ENCODE peak calls at places on chromosomes 2 and 18, in six cellular contexts. One of them, this sample, is unnamed.

GRCh38 chr18:48866028-48866733 is 84.6 kb downstream of the SMAD7 start:
- DNase-seq in A549: no peak
- DNase-seq in K562: no peak
- DNase-seq in GM12878: no peak
- DNase-seq in endothelial cell of umbilical vein: peak
- DNase-seq in HepG2: no peak
- DNase-seq in this sample: no peak

GRCh38 chr2:48205137-48205798 is 299.0 kb upstream of the FBXO11 start:
- DNase-seq in A549: peak
- DNase-seq in K562: peak
- DNase-seq in GM12878: peak
- DNase-seq in endothelial cell of umbilical vein: no peak
- DNase-seq in HepG2: peak
- DNase-seq in this sample: peak

GRCh38 chr2:46347649-46348280 is 50.6 kb downstream of the EPAS1 start:
- DNase-seq in A549: no peak
- DNase-seq in K562: no peak
- DNase-seq in GM12878: no peak
- DNase-seq in endothelial cell of umbilical vein: peak
- DNase-seq in HepG2: no peak
- DNase-seq in this sample: no peak

GRCh38 chr18:9404565-9405060 is 70.0 kb downstream of the TWSG1 start:
- DNase-seq in A549: no peak
- DNase-seq in K562: peak
- DNase-seq in GM12878: no peak
- DNase-seq in endothelial cell of umbilical vein: peak
- DNase-seq in HepG2: no peak
- DNase-seq in this sample: no peak

GRCh38 chr2:223314831-223315230 is 262.8 kb downstream of the KCNE4 start:
- DNase-seq in A549: no peak
- DNase-seq in K562: no peak
- DNase-seq in GM12878: no peak
- DNase-seq in endothelial cell of umbilical vein: no peak
- DNase-seq in HepG2: no peak
- DNase-seq in this sample: no peak

GRCh38 chr2:58064136-58064535 is 17.5 kb downstream of the VRK2 start:
- DNase-seq in A549: no peak
- DNase-seq in K562: no peak
- DNase-seq in GM12878: no peak
- DNase-seq in endothelial cell of umbilical vein: no peak
- DNase-seq in HepG2: no peak
- DNase-seq in this sample: no peak

GRCh38 chr2:162297925-162298552 is 20.4 kb downstream of the IFIH1 start:
- DNase-seq in A549: peak
- DNase-seq in K562: peak
- DNase-seq in GM12878: no peak
- DNase-seq in endothelial cell of umbilical vein: peak
- DNase-seq in HepG2: peak
- DNase-seq in this sample: peak

GRCh38 chr18:79528846-79529245 is 133.1 kb downstream of the NFATC1 start:
- DNase-seq in A549: peak
- DNase-seq in K562: peak
- DNase-seq in GM12878: no peak
- DNase-seq in endothelial cell of umbilical vein: peak
- DNase-seq in HepG2: peak
- DNase-seq in this sample: peak

GRCh38 chr18:23494992-23495391 is 8.3 kb upstream of the RMC1 start:
- DNase-seq in A549: no peak
- DNase-seq in K562: no peak
- DNase-seq in GM12878: no peak
- DNase-seq in endothelial cell of umbilical vein: no peak
- DNase-seq in HepG2: no peak
- DNase-seq in this sample: no peak

GRCh38 chr2:45542013-45542412 is 69.1 kb downstream of the SRBD1 start:
- DNase-seq in A549: no peak
- DNase-seq in K562: no peak
- DNase-seq in GM12878: no peak
- DNase-seq in endothelial cell of umbilical vein: no peak
- DNase-seq in HepG2: no peak
- DNase-seq in this sample: no peak

GRCh38 chr2:196131949-196132925 is 39.1 kb downstream of the STK17B start:
- DNase-seq in A549: no peak
- DNase-seq in K562: no peak
- DNase-seq in GM12878: no peak
- DNase-seq in endothelial cell of umbilical vein: no peak
- DNase-seq in HepG2: no peak
- DNase-seq in this sample: peak

GRCh38 chr2:105055613-105056012 is 17.7 kb downstream of the MRPS9 start:
- DNase-seq in A549: no peak
- DNase-seq in K562: no peak
- DNase-seq in GM12878: no peak
- DNase-seq in endothelial cell of umbilical vein: peak
- DNase-seq in HepG2: no peak
- DNase-seq in this sample: no peak

GRCh38 chr2:153971250-153971649 is 99.5 kb downstream of the GALNT13 start:
- DNase-seq in A549: no peak
- DNase-seq in K562: no peak
- DNase-seq in GM12878: no peak
- DNase-seq in endothelial cell of umbilical vein: no peak
- DNase-seq in HepG2: no peak
- DNase-seq in this sample: no peak

GRCh38 chr2:233976690-233977294 is 59.6 kb downstream of the TRPM8 start:
- DNase-seq in A549: peak
- DNase-seq in K562: peak
- DNase-seq in GM12878: peak
- DNase-seq in endothelial cell of umbilical vein: peak
- DNase-seq in HepG2: peak
- DNase-seq in this sample: peak

GRCh38 chr2:23301151-23301550 is 83.8 kb upstream of the KLHL29 start:
- DNase-seq in A549: no peak
- DNase-seq in K562: no peak
- DNase-seq in GM12878: no peak
- DNase-seq in endothelial cell of umbilical vein: no peak
- DNase-seq in HepG2: no peak
- DNase-seq in this sample: no peak

GRCh38 chr2:26711457-26712155 is 19.1 kb downstream of the KCNK3 start:
- DNase-seq in A549: no peak
- DNase-seq in K562: no peak
- DNase-seq in GM12878: no peak
- DNase-seq in endothelial cell of umbilical vein: no peak
- DNase-seq in HepG2: no peak
- DNase-seq in this sample: no peak

GRCh38 chr2:26710743-26711456 is 18.4 kb downstream of the KCNK3 start:
- DNase-seq in A549: no peak
- DNase-seq in K562: no peak
- DNase-seq in GM12878: no peak
- DNase-seq in endothelial cell of umbilical vein: no peak
- DNase-seq in HepG2: no peak
- DNase-seq in this sample: no peak

GRCh38 chr2:26708457-26708856 is 15.9 kb downstream of the KCNK3 start:
- DNase-seq in A549: no peak
- DNase-seq in K562: no peak
- DNase-seq in GM12878: no peak
- DNase-seq in endothelial cell of umbilical vein: no peak
- DNase-seq in HepG2: no peak
- DNase-seq in this sample: no peak

GRCh38 chr2:26709323-26710110 is 17.0 kb downstream of the KCNK3 start:
- DNase-seq in A549: no peak
- DNase-seq in K562: no peak
- DNase-seq in GM12878: no peak
- DNase-seq in endothelial cell of umbilical vein: no peak
- DNase-seq in HepG2: no peak
- DNase-seq in this sample: no peak

DNA sequence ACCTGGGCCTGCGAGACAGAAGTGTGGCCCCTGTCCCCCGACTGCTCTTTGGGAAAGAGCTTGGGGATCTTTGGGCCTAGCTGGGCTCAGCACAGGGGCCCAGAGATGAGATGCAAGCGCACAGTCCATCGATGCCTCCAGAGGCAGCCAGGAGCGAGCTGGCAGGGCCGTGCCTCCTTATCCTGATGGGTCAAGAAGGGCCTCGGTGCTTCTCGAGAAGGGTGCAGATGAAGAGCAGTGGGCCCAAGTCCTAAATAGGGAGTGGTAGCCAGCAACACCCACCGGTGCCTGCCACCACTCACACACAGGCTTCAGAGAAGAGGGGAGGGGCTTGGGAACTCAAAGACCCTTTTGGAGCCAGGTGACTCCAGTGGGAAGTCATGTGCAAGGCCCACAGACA is 17.7 kb downstream of the KCNK3 start:
- DNase-seq in A549: no peak
- DNase-seq in K562: no peak
- DNase-seq in GM12878: no peak
- DNase-seq in endothelial cell of umbilical vein: no peak
- DNase-seq in HepG2: no peak
- DNase-seq in this sample: no peak
- TF ChIP-seq MAX in A549: no peak
- TF ChIP-seq MAX in K562: no peak
- TF ChIP-seq MAX in GM12878: no peak
- TF ChIP-seq MAX in endothelial cell of umbilical vein: no peak
- TF ChIP-seq MAX in HepG2: no peak
- TF ChIP-seq MAX in this sample: no peak

DNA sequence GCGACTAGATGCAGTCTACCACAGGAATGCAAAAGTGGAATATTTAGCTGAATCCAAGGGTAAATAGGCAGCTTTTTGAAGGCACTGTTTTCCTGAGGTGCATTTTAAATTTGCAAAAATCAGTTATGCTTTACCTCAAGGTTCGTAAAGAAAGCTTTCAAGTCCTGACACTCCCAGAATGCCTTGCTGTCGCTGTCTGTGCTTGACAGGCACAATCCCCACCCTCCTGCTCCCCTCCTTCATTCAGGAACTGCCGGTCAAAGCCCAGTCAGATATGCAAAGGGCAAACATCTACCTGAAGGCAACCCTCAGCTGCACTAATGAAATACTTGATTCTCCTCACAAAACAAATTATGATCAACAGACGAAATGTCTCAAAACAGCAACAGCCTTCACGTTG is 97.4 kb upstream of the DDX18 start:
- DNase-seq in A549: no peak
- DNase-seq in K562: no peak
- DNase-seq in GM12878: no peak
- DNase-seq in endothelial cell of umbilical vein: no peak
- DNase-seq in HepG2: no peak
- DNase-seq in this sample: no peak
- TF ChIP-seq MYC in A549: no peak
- TF ChIP-seq MYC in K562: no peak
- TF ChIP-seq MYC in GM12878: no peak
- TF ChIP-seq MYC in endothelial cell of umbilical vein: no peak
- TF ChIP-seq MYC in HepG2: no peak
- TF ChIP-seq MYC in this sample: no peak

GRCh38 chr2:237885171-237885930 is 25.9 kb downstream of the RAMP1 start:
- DNase-seq in A549: no peak
- DNase-seq in K562: no peak
- DNase-seq in GM12878: no peak
- DNase-seq in endothelial cell of umbilical vein: no peak
- DNase-seq in HepG2: no peak
- DNase-seq in this sample: no peak

GRCh38 chr2:237883951-237884392 is 24.5 kb downstream of the RAMP1 start:
- DNase-seq in A549: no peak
- DNase-seq in K562: no peak
- DNase-seq in GM12878: no peak
- DNase-seq in endothelial cell of umbilical vein: no peak
- DNase-seq in HepG2: no peak
- DNase-seq in this sample: no peak

GRCh38 chr2:237884681-237885080 is 25.3 kb downstream of the RAMP1 start:
- DNase-seq in A549: no peak
- DNase-seq in K562: no peak
- DNase-seq in GM12878: no peak
- DNase-seq in endothelial cell of umbilical vein: no peak
- DNase-seq in HepG2: no peak
- DNase-seq in this sample: no peak

GRCh38 chr2:237886702-237887481 is 27.5 kb downstream of the RAMP1 start:
- DNase-seq in A549: no peak
- DNase-seq in K562: no peak
- DNase-seq in GM12878: no peak
- DNase-seq in endothelial cell of umbilical vein: no peak
- DNase-seq in HepG2: no peak
- DNase-seq in this sample: no peak

DNA sequence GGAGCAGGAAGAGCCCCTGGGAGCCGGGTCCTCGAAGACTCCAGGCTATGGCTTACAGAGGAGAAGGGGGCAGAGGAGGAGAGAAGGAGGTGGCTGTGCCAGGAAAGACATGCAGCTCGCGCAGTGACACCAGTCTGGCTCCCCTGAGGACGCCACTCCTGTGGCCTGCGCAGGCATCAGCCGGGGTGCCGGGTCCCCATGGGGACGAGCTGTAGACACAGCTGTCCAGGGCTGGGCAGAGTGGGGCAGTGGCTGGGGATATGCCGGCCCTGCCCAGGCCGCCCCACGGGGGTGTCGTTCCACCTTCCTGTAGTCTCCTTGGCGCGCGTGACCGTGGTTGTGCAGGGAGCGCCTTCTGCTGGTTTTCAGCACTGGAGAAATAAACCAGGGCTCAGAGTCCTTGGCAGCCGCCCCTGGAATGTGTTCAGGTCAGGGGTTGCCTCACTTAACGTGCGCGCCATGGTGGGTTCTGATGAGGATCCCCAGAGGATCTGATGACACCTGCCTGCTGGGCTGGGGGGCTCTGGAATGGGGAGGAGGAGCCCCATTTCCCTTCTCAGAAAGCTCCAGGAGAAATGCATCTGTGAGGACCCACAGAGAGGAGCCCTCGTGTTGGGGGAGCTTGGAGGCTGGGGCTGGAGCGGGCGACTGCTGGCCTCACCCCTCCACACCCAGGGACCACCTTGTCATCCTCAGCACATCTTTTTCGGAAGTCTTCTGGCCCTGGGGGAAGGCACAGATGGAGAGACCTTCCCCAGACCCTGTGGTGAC is 26.7 kb downstream of the RAMP1 start:
- DNase-seq in A549: no peak
- DNase-seq in K562: no peak
- DNase-seq in GM12878: no peak
- DNase-seq in endothelial cell of umbilical vein: no peak
- DNase-seq in HepG2: no peak
- DNase-seq in this sample: no peak
- TF ChIP-seq MAX in A549: no peak
- TF ChIP-seq MAX in K562: no peak
- TF ChIP-seq MAX in GM12878: no peak
- TF ChIP-seq MAX in endothelial cell of umbilical vein: no peak
- TF ChIP-seq MAX in HepG2: no peak
- TF ChIP-seq MAX in this sample: no peak

GRCh38 chr2:177584293-177584692 is 191.7 kb downstream of the AGPS start:
- DNase-seq in A549: no peak
- DNase-seq in K562: no peak
- DNase-seq in GM12878: no peak
- DNase-seq in endothelial cell of umbilical vein: no peak
- DNase-seq in HepG2: no peak
- DNase-seq in this sample: no peak

GRCh38 chr2:177586154-177586553 is 193.6 kb downstream of the AGPS start:
- DNase-seq in A549: no peak
- DNase-seq in K562: no peak
- DNase-seq in GM12878: no peak
- DNase-seq in endothelial cell of umbilical vein: no peak
- DNase-seq in HepG2: no peak
- DNase-seq in this sample: no peak

GRCh38 chr2:177588671-177589070 is 196.1 kb downstream of the AGPS start:
- DNase-seq in A549: no peak
- DNase-seq in K562: no peak
- DNase-seq in GM12878: no peak
- DNase-seq in endothelial cell of umbilical vein: no peak
- DNase-seq in HepG2: no peak
- DNase-seq in this sample: no peak

GRCh38 chr2:177582000-177582399 is 189.4 kb downstream of the AGPS start:
- DNase-seq in A549: no peak
- DNase-seq in K562: no peak
- DNase-seq in GM12878: no peak
- DNase-seq in endothelial cell of umbilical vein: no peak
- DNase-seq in HepG2: no peak
- DNase-seq in this sample: no peak

GRCh38 chr2:177585234-177585863 is 192.8 kb downstream of the AGPS start:
- DNase-seq in A549: no peak
- DNase-seq in K562: no peak
- DNase-seq in GM12878: no peak
- DNase-seq in endothelial cell of umbilical vein: no peak
- DNase-seq in HepG2: no peak
- DNase-seq in this sample: no peak
- TF ChIP-seq MYC in A549: no peak
- TF ChIP-seq MYC in K562: no peak
- TF ChIP-seq MYC in GM12878: no peak
- TF ChIP-seq MYC in endothelial cell of umbilical vein: no peak
- TF ChIP-seq MYC in HepG2: no peak
- TF ChIP-seq MYC in this sample: no peak